ENCODE peak calls at places on chromosomes 7 and 10, in five cellular contexts. F, K, A, X and B are unnamed samples.

GRCh38 chr10:87652261-87652660 is 7.4 kb upstream of the PAPSS2 start:
- DNase-seq in F (no peak), K (no peak), A (no peak), X (no peak), B (no peak)

GRCh38 chr7:22587322-22587721 is 87.3 kb upstream of the STEAP1B start:
- DNase-seq in F (no peak), K (no peak), A (no peak), X (no peak), B (peak)

GRCh38 chr10:24513155-24513554 is 210.5 kb downstream of the ARHGAP21 start:
- DNase-seq in F (peak), K (no peak), A (no peak), X (peak), B (peak)

GRCh38 chr7:39130740-39131538 is 153.2 kb downstream of the POU6F2 start:
- DNase-seq in F (no peak), K (no peak), A (no peak), X (no peak), B (no peak)

GRCh38 chr7:70693300-70693689 is 438.6 kb upstream of the GALNT17 start:
- DNase-seq in F (no peak), K (peak), A (no peak), X (no peak), B (peak)

GRCh38 chr7:130293521-130293920 is 560 bp downstream of the CPA4 start:
- DNase-seq in F (no peak), K (no peak), A (no peak), X (no peak), B (no peak)

GRCh38 chr7:19964198-19964597 is 190.8 kb upstream of the TMEM196 start:
- DNase-seq in F (no peak), K (no peak), A (no peak), X (no peak), B (peak)

GRCh38 chr7:129069021-129069420 is 14.1 kb upstream of the TNPO3 start:
- DNase-seq in F (no peak), K (no peak), A (no peak), X (no peak), B (no peak)

GRCh38 chr7:44104880-44105771 is 981 bp downstream of the AEBP1 start:
- DNase-seq in F (no peak), K (peak), A (no peak), X (peak), B (peak)

GRCh38 chr7:17530249-17530648 is 231.8 kb downstream of the AHR start:
- DNase-seq in F (no peak), K (no peak), A (no peak), X (peak), B (peak)

GRCh38 chr10:82737556-82737955 is 862.6 kb downstream of the NRG3 start:
- DNase-seq in F (no peak), K (no peak), A (no peak), X (no peak), B (no peak)

GRCh38 chr7:128697301-128697905 is 25.3 kb downstream of the GARIN1A start:
- DNase-seq in F (no peak), K (no peak), A (peak), X (peak), B (peak)

GRCh38 chr10:14093735-14094484 is 236.8 kb downstream of the FRMD4A start:
- DNase-seq in F (peak), K (no peak), A (no peak), X (peak), B (peak)

GRCh38 chr7:82050134-82050533 is 280.3 kb upstream of the HGF start:
- DNase-seq in F (peak), K (no peak), A (no peak), X (peak), B (peak)

GRCh38 chr7:38453187-38453586 is 178.0 kb downstream of the AMPH start:
- DNase-seq in F (no peak), K (no peak), A (no peak), X (peak), B (no peak)

GRCh38 chr10:96416643-96417042 is 57.8 kb upstream of the OPALIN start:
- DNase-seq in F (peak), K (no peak), A (no peak), X (no peak), B (peak)

GRCh38 chr7:38846280-38846679 is 62.7 kb downstream of the VPS41 start:
- DNase-seq in F (peak), K (no peak), A (no peak), X (peak), B (no peak)

GRCh38 chr7:52639981-52640380 is 395.5 kb upstream of the POM121L12 start:
- DNase-seq in F (peak), K (no peak), A (no peak), X (no peak), B (peak)

GRCh38 chr7:134919240-134919641 is 67.1 kb upstream of the AGBL3 start:
- DNase-seq in F (peak), K (no peak), A (no peak), X (no peak), B (peak)

GRCh38 chr7:143387156-143387975 is 6.2 kb downstream of the ZYX start:
- DNase-seq in F (no peak), K (no peak), A (no peak), X (no peak), B (no peak)

GRCh38 chr10:15719062-15719898 is 442 bp downstream of the ITGA8 start:
- DNase-seq in F (no peak), K (no peak), A (no peak), X (no peak), B (no peak)

GRCh38 chr10:15720635-15721310 is 1.1 kb upstream of the ITGA8 start:
- DNase-seq in F (no peak), K (no peak), A (no peak), X (no peak), B (no peak)

GRCh38 chr10:15719899-15720634 is at the start of gene ITGA8:
- DNase-seq in F (no peak), K (peak), A (no peak), X (no peak), B (peak)

GRCh38 chr10:15715619-15716227 is 4.0 kb downstream of the ITGA8 start:
- DNase-seq in F (peak), K (no peak), A (no peak), X (no peak), B (peak)

DNA sequence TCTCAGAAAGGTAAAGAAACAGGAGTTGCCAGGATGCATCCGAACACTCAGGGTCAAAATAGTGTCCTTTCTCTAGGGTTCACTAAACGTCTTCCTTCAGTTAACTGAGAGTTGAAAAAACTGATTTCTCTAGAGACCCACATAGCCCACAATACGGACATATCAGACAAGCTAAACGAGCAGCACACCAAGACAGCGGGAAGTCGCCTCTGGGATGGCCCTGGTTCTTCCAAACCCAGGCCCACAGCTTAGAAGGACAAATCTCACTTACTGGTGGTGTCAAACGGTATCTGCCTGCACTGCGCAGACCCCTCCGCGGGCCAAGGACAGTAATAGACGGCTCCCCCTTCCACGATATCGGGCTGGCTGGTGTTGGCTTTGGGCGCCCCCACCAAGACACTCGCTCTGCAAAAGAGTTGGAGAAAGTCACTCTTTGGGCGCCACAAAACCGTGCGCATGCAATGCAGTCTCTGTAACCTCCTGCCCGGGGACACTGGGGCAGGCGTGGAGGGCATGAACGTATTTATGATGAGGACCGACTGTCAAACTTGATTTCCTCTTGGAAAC is 1.1 kb downstream of the ITGA8 start:
- DNase-seq in F (no peak), K (no peak), A (no peak), X (no peak), B (no peak)
- H3K4me3 ChIP-seq in F (no peak), K (peak), A (peak), X (no peak), B (no peak)

GRCh38 chr7:84232653-84233052 is 38.1 kb upstream of the SEMA3A start:
- DNase-seq in F (peak), K (no peak), A (no peak), X (peak), B (peak)
- TF ChIP-seq CTCF in F (peak), K (no peak), A (no peak), X (peak), B (peak)

GRCh38 chr10:99731296-99732032 is 463 bp downstream of the COX15 start:
- DNase-seq in F (no peak), K (no peak), A (no peak), X (no peak), B (no peak)

GRCh38 chr10:99730026-99730425 is 1.9 kb downstream of the COX15 start:
- DNase-seq in F (no peak), K (no peak), A (no peak), X (peak), B (peak)

GRCh38 chr10:99732033-99732912 is at the start of the genes COX15 and CUTC:
- DNase-seq in F (peak), K (peak), A (peak), X (peak), B (peak)

GRCh38 chr10:99733366-99733765 is 1.3 kb downstream of the CUTC start:
- DNase-seq in F (no peak), K (no peak), A (no peak), X (peak), B (peak)
- H3K4me3 ChIP-seq in F (peak), K (peak), A (peak), X (no peak), B (peak)

GRCh38 chr10:43131906-43132305 is 6.3 kb upstream of the CSGALNACT2 start:
- DNase-seq in F (no peak), K (no peak), A (no peak), X (no peak), B (no peak)
- TF ChIP-seq CTCF in F (no peak), K (no peak), A (no peak), X (no peak), B (no peak)